ENCODE peak calls at places on chromosomes 12 and 14, in four cellular contexts. A is left cardiac atrium; T is NCI-H345; W is CD4-positive, alpha-beta T cell. U is an unnamed sample.

GRCh38 chr14:92579244-92579643 is 65.7 kb downstream of the RIN3 start:
- DNase-seq in W (no peak), T (no peak), A (no peak), U (no peak)

GRCh38 chr12:219891-220352 is 6.0 kb upstream of the SLC6A12 start:
- DNase-seq in T (peak), W (peak), A (peak), U (peak)

GRCh38 chr12:45828402-45828801 is 98.9 kb downstream of the ARID2 start:
- DNase-seq in T (no peak), A (no peak), W (no peak), U (no peak)

GRCh38 chr14:77007975-77008421 is 20.5 kb downstream of the IRF2BPL start:
- DNase-seq in A (no peak), W (no peak), T (no peak), U (no peak)

GRCh38 chr14:39665084-39665483 is 232.9 kb upstream of the FBXO33 start:
- DNase-seq in W (no peak), T (no peak), A (no peak), U (no peak)

GRCh38 chr12:49583361-49584094 is 15.6 kb upstream of the MCRS1 start:
- DNase-seq in W (no peak), T (no peak), A (no peak), U (no peak)

GRCh38 chr14:57657487-57657886 is 163.8 kb upstream of the CCDC198 start:
- DNase-seq in T (no peak), W (no peak), A (no peak), U (no peak)

GRCh38 chr12:106819991-106820390 is 45.5 kb downstream of the RIC8B start:
- DNase-seq in W (no peak), A (no peak), T (no peak), U (no peak)

GRCh38 chr14:34951286-34951685 is 31.5 kb upstream of the SRP54 start:
- DNase-seq in W (no peak), T (no peak), A (no peak), U (no peak)

U was measured in NCI-H146.